ENCODE peak calls at places on chromosomes 13 and 19, in ten cellular contexts. W is cardiac fibroblast; H is RCC 7860; F is T1000; Q is T-helper 2 cell; A is NAMALWA; E is mesendoderm; G is colonic mucosa; Z is cardiac muscle cell; J is central memory CD8-positive, alpha-beta T cell. B is an unnamed sample.

GRCh38 chr19:41537789-41538188 is 38.2 kb upstream of the CEACAM21 start:
- DNase-seq in W (peak), H (no peak), F (no peak), Q (no peak), A (peak), E (peak), G (no peak), Z (peak), J (no peak), B (no peak)

GRCh38 chr13:76709851-76710250 is 176.4 kb downstream of the KCTD12 start:
- DNase-seq in W (no peak), H (no peak), F (no peak), Q (no peak), A (no peak), E (peak), G (no peak), Z (no peak), J (no peak), B (no peak)

GRCh38 chr13:109408596-109409382 is 377.6 kb downstream of the IRS2 start:
- DNase-seq in W (no peak), H (no peak), F (no peak), Q (no peak), A (no peak), E (no peak), G (no peak), Z (peak), J (no peak), B (no peak)

GRCh38 chr13:100434010-100434763 is 154.4 kb downstream of the GGACT start:
- DNase-seq in W (peak), H (peak), F (no peak), Q (no peak), A (no peak), E (peak), G (no peak), Z (peak), J (no peak), B (no peak)

GRCh38 chr19:44808463-44809371 is at the start of gene BCAM:
- DNase-seq in W (peak), H (no peak), F (peak), Q (no peak), A (no peak), E (peak), G (peak), Z (peak), J (no peak), B (no peak)

GRCh38 chr19:44644391-44645016 is 794 bp downstream of the PVR start:
- DNase-seq in W (peak), H (peak), F (no peak), Q (no peak), A (no peak), E (peak), G (peak), Z (no peak), J (no peak), B (no peak)

GRCh38 chr13:30164141-30164540 is 143.2 kb downstream of the KATNAL1 start:
- DNase-seq in W (no peak), H (no peak), F (no peak), Q (no peak), A (no peak), E (no peak), G (no peak), Z (no peak), J (no peak), B (no peak)

GRCh38 chr19:14577885-14578427 is 4.9 kb upstream of the CLEC17A start:
- DNase-seq in W (no peak), H (no peak), F (no peak), Q (no peak), A (peak), E (no peak), G (no peak), Z (no peak), J (no peak), B (no peak)

GRCh38 chr19:18683109-18683954 is at the start of gene CRTC1:
- DNase-seq in W (peak), H (peak), F (peak), Q (peak), A (peak), E (peak), G (peak), Z (peak), J (peak), B (peak)

GRCh38 chr13:24894972-24895300 is 131.0 kb downstream of the RNF17 start:
- DNase-seq in W (no peak), H (no peak), F (no peak), Q (no peak), A (no peak), E (no peak), G (no peak), Z (no peak), J (no peak), B (no peak)

GRCh38 chr13:20353973-20354372 is 121.9 kb upstream of the GJB6 start:
- DNase-seq in W (peak), H (no peak), F (no peak), Q (no peak), A (peak), E (no peak), G (no peak), Z (peak), J (no peak), B (no peak)

GRCh38 chr13:77431449-77431848 is 104.1 kb upstream of the SCEL start:
- DNase-seq in W (no peak), H (no peak), F (no peak), Q (no peak), A (no peak), E (no peak), G (no peak), Z (no peak), J (no peak), B (no peak)

GRCh38 chr19:35032356-35032865 is 2.1 kb downstream of the SCN1B start:
- DNase-seq in W (no peak), H (no peak), F (no peak), Q (no peak), A (no peak), E (no peak), G (no peak), Z (no peak), J (no peak), B (no peak)

GRCh38 chr19:13797870-13798269 is 2.6 kb downstream of the ZSWIM4 start:
- DNase-seq in W (peak), H (peak), F (peak), Q (no peak), A (no peak), E (no peak), G (no peak), Z (peak), J (no peak), B (no peak)

GRCh38 chr19:9009935-9010651 is at the start of gene MUC16:
- DNase-seq in W (no peak), H (no peak), F (no peak), Q (no peak), A (no peak), E (no peak), G (no peak), Z (no peak), J (no peak), B (no peak)

GRCh38 chr13:24133396-24133795 is 27.1 kb upstream of the SPATA13 start:
- DNase-seq in W (no peak), H (no peak), F (no peak), Q (no peak), A (no peak), E (no peak), G (no peak), Z (no peak), J (no peak), B (no peak)

GRCh38 chr19:58558066-58558622 is at the start of gene UBE2M:
- DNase-seq in W (no peak), H (peak), F (no peak), Q (peak), A (peak), E (peak), G (peak), Z (no peak), J (peak), B (no peak)

GRCh38 chr13:79459906-79460305 is 21.0 kb upstream of the NDFIP2 start:
- DNase-seq in W (no peak), H (peak), F (no peak), Q (no peak), A (no peak), E (no peak), G (no peak), Z (no peak), J (no peak), B (no peak)

GRCh38 chr19:20968092-20968491 is 45.0 kb downstream of the ZNF85 start:
- DNase-seq in W (no peak), H (no peak), F (no peak), Q (no peak), A (no peak), E (no peak), G (no peak), Z (no peak), J (no peak), B (no peak)

GRCh38 chr13:35139591-35139990 is 197.5 kb downstream of the NBEA start:
- DNase-seq in W (peak), H (no peak), F (no peak), Q (no peak), A (no peak), E (no peak), G (no peak), Z (peak), J (no peak), B (no peak)

GRCh38 chr13:26585136-26585535 is 27.7 kb downstream of the WASF3 start:
- DNase-seq in W (no peak), H (no peak), F (no peak), Q (no peak), A (no peak), E (no peak), G (no peak), Z (no peak), J (no peak), B (no peak)

GRCh38 chr13:113192902-113193301 is 15.6 kb downstream of the PCID2 start:
- DNase-seq in W (peak), H (no peak), F (no peak), Q (no peak), A (no peak), E (no peak), G (no peak), Z (peak), J (no peak), B (no peak)

GRCh38 chr13:111537843-111538499 is 217.5 kb downstream of the TEX29 start:
- DNase-seq in W (no peak), H (no peak), F (no peak), Q (no peak), A (no peak), E (no peak), G (no peak), Z (no peak), J (no peak), B (no peak)

B was measured in activated CD4-positive, CD25-positive, alpha-beta regulatory T cell treated with anti-CD3 and anti-CD28 coated beads, Interleukin-2, amount 50 U/mL, for 16 hours.